ENCODE peak calls at places on chromosomes 6 and 20, in five cellular contexts. F, R, K, Y and B are unnamed samples.
A peak's percentile ranks its signal among the peaks of the same experiment; 100 is the strongest.

GRCh38 chr20:59985864-59986263 is 27.6 kb downstream of the CDH26 start:
- DNase-seq in F (no peak), R (no peak), K (no peak), Y (no peak), B (no peak)

GRCh38 chr6:61887425-61887824 is 398.6 kb downstream of the KHDRBS2 start:
- DNase-seq in F (no peak), R (no peak), K (no peak), Y (no peak), B (no peak)

GRCh38 chr20:56957737-56958553 is 308.5 kb downstream of the BMP7 start:
- DNase-seq in F (peak; percentile 78), R (no peak), K (no peak), Y (no peak), B (peak; percentile 28)

GRCh38 chr20:42361402-42361801 is 743.2 kb upstream of the CHD6 start:
- DNase-seq in F (no peak), R (no peak), K (no peak), Y (no peak), B (no peak)

GRCh38 chr6:87151786-87152527 is 3.4 kb upstream of the ZNF292 start:
- DNase-seq in F (peak; percentile 71), R (peak; percentile 83), K (peak; percentile 51), Y (no peak), B (peak; percentile 58)

GRCh38 chr6:137638926-137639706 is 144.9 kb upstream of the OLIG3 start:
- DNase-seq in F (no peak), R (no peak), K (no peak), Y (no peak), B (no peak)

GRCh38 chr6:6386010-6386409 is 65.5 kb upstream of the F13A1 start:
- DNase-seq in F (no peak), R (no peak), K (no peak), Y (no peak), B (peak; percentile 5)

GRCh38 chr6:7166410-7167293 is 58.9 kb downstream of the RREB1 start:
- DNase-seq in F (no peak), R (no peak), K (no peak), Y (no peak), B (no peak)

GRCh38 chr6:46876126-46876525 is 45.6 kb downstream of the ADGRF5 start:
- DNase-seq in F (no peak), R (no peak), K (no peak), Y (peak; percentile 95), B (peak; percentile 66)

GRCh38 chr6:87799651-87800050 is 97.6 kb upstream of the AKIRIN2 start:
- DNase-seq in F (no peak), R (no peak), K (no peak), Y (no peak), B (no peak)

GRCh38 chr6:47247227-47247797 is 62.4 kb downstream of the TNFRSF21 start:
- DNase-seq in F (no peak), R (no peak), K (no peak), Y (no peak), B (no peak)

GRCh38 chr20:22389836-22390542 is 194.4 kb downstream of the FOXA2 start:
- DNase-seq in F (no peak), R (no peak), K (no peak), Y (peak; percentile 71), B (no peak)

GRCh38 chr20:24135786-24136185 is 147.2 kb upstream of the GGTLC1 start:
- DNase-seq in F (no peak), R (no peak), K (no peak), Y (no peak), B (no peak)

GRCh38 chr20:62749851-62750445 is 41.3 kb downstream of the NTSR1 start:
- DNase-seq in F (no peak), R (peak; percentile 22), K (no peak), Y (no peak), B (no peak)

GRCh38 chr6:129774697-129775447 is 64.9 kb upstream of the ARHGAP18 start:
- DNase-seq in F (peak; percentile 79), R (peak; percentile 66), K (peak; percentile 61), Y (no peak), B (peak; percentile 81)

GRCh38 chr6:9745966-9746365 is 668.9 kb downstream of the TFAP2A start:
- DNase-seq in F (no peak), R (no peak), K (no peak), Y (no peak), B (no peak)

GRCh38 chr6:142902636-142903053 is 42.3 kb downstream of the HIVEP2 start:
- DNase-seq in F (no peak), R (no peak), K (no peak), Y (peak; percentile 92), B (no peak)

GRCh38 chr6:97697450-97697849 is 414.4 kb upstream of the MMS22L start:
- DNase-seq in F (no peak), R (no peak), K (no peak), Y (peak; percentile 39), B (no peak)

GRCh38 chr6:106973018-106973840 is 1.3 kb downstream of the CD24 start:
- DNase-seq in F (peak; percentile 58), R (no peak), K (peak; percentile 21), Y (no peak), B (peak; percentile 33)

GRCh38 chr20:32762754-32763201 is 593 bp downstream of the DNMT3B start:
- DNase-seq in F (peak; percentile 51), R (no peak), K (peak; percentile 32), Y (no peak), B (peak; percentile 30)

GRCh38 chr6:139627091-139627490 is 252.6 kb upstream of the CITED2 start:
- DNase-seq in F (no peak), R (no peak), K (no peak), Y (no peak), B (no peak)

GRCh38 chr20:58094160-58094559 is 134.3 kb downstream of the ANKRD60 start:
- DNase-seq in F (no peak), R (no peak), K (no peak), Y (no peak), B (no peak)

GRCh38 chr6:74656442-74656841 is 549.4 kb downstream of the COL12A1 start:
- DNase-seq in F (no peak), R (no peak), K (no peak), Y (no peak), B (no peak)

GRCh38 chr20:53425481-53425880 is 168.2 kb downstream of the ZNF217 start:
- DNase-seq in F (no peak), R (no peak), K (no peak), Y (no peak), B (no peak)

GRCh38 chr6:15996030-15996429 is 132.9 kb upstream of the MYLIP start:
- DNase-seq in F (no peak), R (no peak), K (no peak), Y (no peak), B (no peak)

GRCh38 chr6:465531-466348 is 74.2 kb downstream of the IRF4 start:
- DNase-seq in F (no peak), R (no peak), K (no peak), Y (no peak), B (no peak)

GRCh38 chr20:44219287-44219686 is 8.7 kb upstream of the OSER1 start:
- DNase-seq in F (no peak), R (no peak), K (no peak), Y (no peak), B (no peak)

GRCh38 chr20:56628873-56629463 is at the start of gene TFAP2C:
- DNase-seq in F (peak; percentile 84), R (peak; percentile 64), K (peak; percentile 28), Y (no peak), B (peak; percentile 50)

GRCh38 chr20:63619086-63619485 is 7.8 kb downstream of the GMEB2 start:
- DNase-seq in F (no peak), R (no peak), K (no peak), Y (no peak), B (no peak)

GRCh38 chr6:42010185-42010872 is 40.0 kb upstream of the TAF8 start:
- DNase-seq in F (no peak), R (no peak), K (no peak), Y (no peak), B (peak; percentile 9)
- TF ChIP-seq CTCF in F (no peak), R (no peak), K (no peak), Y (no peak), B (no peak)

DNA sequence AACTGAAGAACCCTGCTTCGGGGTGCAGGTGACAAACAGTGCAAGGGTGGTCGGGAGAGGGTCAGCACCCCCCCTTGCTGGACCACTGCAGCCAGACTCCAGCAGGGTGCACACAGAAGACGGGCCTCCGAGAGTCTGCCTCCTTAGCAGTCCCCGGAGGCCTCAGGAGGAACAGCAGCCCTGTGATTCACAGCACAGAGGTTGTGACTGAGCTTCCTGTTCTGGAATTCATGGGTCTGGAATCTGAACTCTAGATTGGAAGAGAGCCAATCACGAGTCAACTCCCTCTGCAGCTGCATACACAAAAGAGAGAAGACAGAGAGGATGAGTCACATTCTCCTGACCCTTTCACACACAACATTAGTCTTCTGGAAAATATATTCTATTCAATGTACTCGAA is 249.0 kb upstream of the OPRM1 start:
- DNase-seq in F (no peak), R (no peak), K (no peak), Y (peak; percentile 84), B (no peak)
- TF ChIP-seq CTCF in F (no peak), R (no peak), K (no peak), Y (peak; percentile 36), B (no peak)

GRCh38 chr20:38175221-38176030 is 10.4 kb upstream of the TGM2 start:
- DNase-seq in F (peak; percentile 47), R (no peak), K (no peak), Y (no peak), B (no peak)

GRCh38 chr20:38172344-38172743 is 7.3 kb upstream of the TGM2 start:
- DNase-seq in F (no peak), R (no peak), K (no peak), Y (no peak), B (no peak)

GRCh38 chr20:38171301-38172010 is 6.4 kb upstream of the TGM2 start:
- DNase-seq in F (no peak), R (no peak), K (no peak), Y (no peak), B (no peak)

GRCh38 chr20:38170914-38171300 is 5.8 kb upstream of the TGM2 start:
- DNase-seq in F (no peak), R (no peak), K (no peak), Y (no peak), B (no peak)

GRCh38 chr20:38173237-38174156 is 8.4 kb upstream of the TGM2 start:
- DNase-seq in F (no peak), R (no peak), K (peak; percentile 18), Y (peak; percentile 42), B (no peak)
- TF ChIP-seq CTCF in F (no peak), R (no peak), K (no peak), Y (peak; percentile 28), B (no peak)

GRCh38 chr6:53366128-53366527 is 17.4 kb upstream of the ELOVL5 start:
- DNase-seq in F (no peak), R (no peak), K (no peak), Y (no peak), B (no peak)

GRCh38 chr6:53369876-53370515 is 21.2 kb upstream of the ELOVL5 start:
- DNase-seq in F (no peak), R (no peak), K (no peak), Y (no peak), B (no peak)

GRCh38 chr6:53373638-53374037 is 24.9 kb upstream of the ELOVL5 start:
- DNase-seq in F (no peak), R (no peak), K (no peak), Y (no peak), B (no peak)

GRCh38 chr6:53363341-53364079 is 14.8 kb upstream of the ELOVL5 start:
- DNase-seq in F (no peak), R (no peak), K (no peak), Y (no peak), B (no peak)

DNA sequence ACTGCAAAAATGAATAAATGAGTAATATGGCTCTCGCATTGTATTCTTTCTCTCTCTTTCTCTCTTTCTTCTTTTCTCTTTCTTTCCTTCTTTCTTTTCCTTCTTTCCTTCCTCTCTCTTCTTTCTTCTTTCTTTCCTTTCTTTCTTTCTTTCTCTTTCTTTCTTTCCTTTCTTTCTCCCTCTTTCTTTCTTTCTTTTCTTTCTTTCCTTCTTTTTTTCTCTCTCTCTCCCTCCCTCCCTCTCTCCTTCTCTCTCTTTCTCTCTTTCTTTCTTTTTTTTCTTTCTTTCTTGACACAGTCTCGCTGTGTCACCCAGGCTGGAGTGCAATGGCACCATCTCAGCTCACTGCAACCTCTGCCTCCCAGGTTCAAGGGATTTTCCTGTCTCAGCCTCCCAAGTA is 20.3 kb upstream of the ELOVL5 start:
- DNase-seq in F (no peak), R (no peak), K (no peak), Y (no peak), B (no peak)
- TF ChIP-seq CTCF in F (no peak), R (no peak), K (no peak), Y (no peak), B (no peak)